ENCODE peak calls at places on chromosomes 4 and X, in four cellular contexts. One of them, this sample, is unnamed.

GRCh38 chr4:158229768-158230167 is 19.5 kb downstream of the TMEM144 start:
- DNase-seq in tibial nerve: no peak
- DNase-seq in IMR-90: no peak
- DNase-seq in NCI-H1105 treated with DMSO at 0.1 percent for 48 hours: no peak
- DNase-seq in this sample: no peak

GRCh38 chrX:119236599-119237525 is 777 bp downstream of the PGRMC1 start:
- DNase-seq in IMR-90: peak
- DNase-seq in tibial nerve: peak
- DNase-seq in NCI-H1105 treated with DMSO at 0.1 percent for 48 hours: no peak
- DNase-seq in this sample: no peak

GRCh38 chrX:119223784-119224183 is 12.3 kb upstream of the PGRMC1 start:
- DNase-seq in IMR-90: no peak
- DNase-seq in NCI-H1105 treated with DMSO at 0.1 percent for 48 hours: no peak
- DNase-seq in tibial nerve: no peak
- DNase-seq in this sample: no peak

GRCh38 chrX:22406332-22406731 is 133.6 kb downstream of the CBLL2 start:
- DNase-seq in NCI-H1105 treated with DMSO at 0.1 percent for 48 hours: no peak
- DNase-seq in tibial nerve: no peak
- DNase-seq in IMR-90: no peak
- DNase-seq in this sample: no peak

GRCh38 chr4:157045507-157046127 is 30.3 kb upstream of the GLRB start:
- DNase-seq in tibial nerve: peak
- DNase-seq in IMR-90: peak
- DNase-seq in NCI-H1105 treated with DMSO at 0.1 percent for 48 hours: peak
- DNase-seq in this sample: no peak

GRCh38 chr4:1856920-1857699 is 1.2 kb upstream of the LETM1 start:
- DNase-seq in tibial nerve: no peak
- DNase-seq in NCI-H1105 treated with DMSO at 0.1 percent for 48 hours: no peak
- DNase-seq in IMR-90: no peak
- DNase-seq in this sample: no peak

GRCh38 chr4:181637186-181638105 is 605.8 kb upstream of the TENM3 start:
- DNase-seq in tibial nerve: no peak
- DNase-seq in NCI-H1105 treated with DMSO at 0.1 percent for 48 hours: no peak
- DNase-seq in IMR-90: peak
- DNase-seq in this sample: no peak

GRCh38 chr4:94165256-94165655 is 42.4 kb upstream of the SMARCAD1 start:
- DNase-seq in tibial nerve: no peak
- DNase-seq in NCI-H1105 treated with DMSO at 0.1 percent for 48 hours: no peak
- DNase-seq in IMR-90: no peak
- DNase-seq in this sample: no peak

GRCh38 chr4:155967098-155967497 is 13.4 kb upstream of the CTSO start:
- DNase-seq in NCI-H1105 treated with DMSO at 0.1 percent for 48 hours: no peak
- DNase-seq in IMR-90: peak
- DNase-seq in tibial nerve: no peak
- DNase-seq in this sample: no peak

GRCh38 chr4:92969650-92970370 is 666.0 kb downstream of the GRID2 start:
- DNase-seq in NCI-H1105 treated with DMSO at 0.1 percent for 48 hours: no peak
- DNase-seq in tibial nerve: no peak
- DNase-seq in IMR-90: peak
- DNase-seq in this sample: no peak

GRCh38 chr4:121697626-121698025 is 846 bp upstream of the ANXA5 start:
- DNase-seq in IMR-90: no peak
- DNase-seq in NCI-H1105 treated with DMSO at 0.1 percent for 48 hours: no peak
- DNase-seq in tibial nerve: no peak
- DNase-seq in this sample: no peak

GRCh38 chrX:54891573-54891972 is 29.1 kb upstream of the TRO start:
- DNase-seq in tibial nerve: peak
- DNase-seq in NCI-H1105 treated with DMSO at 0.1 percent for 48 hours: peak
- DNase-seq in IMR-90: peak
- DNase-seq in this sample: no peak

GRCh38 chr4:134691915-134692314 is 490.3 kb upstream of the PABPC4L start:
- DNase-seq in IMR-90: no peak
- DNase-seq in tibial nerve: no peak
- DNase-seq in NCI-H1105 treated with DMSO at 0.1 percent for 48 hours: no peak
- DNase-seq in this sample: no peak